ENCODE peak calls at places on chromosomes 16 and 17, in seven cellular contexts. O, M, K, P, Z, I and U are unnamed samples.

GRCh38 chr16:75475420-75475847 is 10.9 kb upstream of the TMEM170A start:
- DNase-seq in O (no peak), M (no peak), K (no peak), P (no peak), Z (no peak), I (no peak), U (no peak)

GRCh38 chr17:32127156-32127897 is 15.0 kb upstream of the RHOT1 start:
- DNase-seq in O (no peak), M (no peak), K (peak), P (peak), Z (peak), I (peak), U (no peak)

GRCh38 chr17:66383353-66383752 is 80.9 kb downstream of the PRKCA start:
- DNase-seq in O (peak), M (no peak), K (no peak), P (no peak), Z (no peak), I (no peak), U (no peak)

GRCh38 chr17:83152745-83153611 is 73.6 kb downstream of the METRNL start:
- DNase-seq in O (no peak), M (no peak), K (no peak), P (no peak), Z (no peak), I (peak), U (no peak)

GRCh38 chr16:58197314-58198012 is 443 bp downstream of the CSNK2A2 start:
- DNase-seq in O (no peak), M (no peak), K (no peak), P (peak), Z (no peak), I (no peak), U (no peak)

GRCh38 chr17:67095803-67096202 is 51.4 kb downstream of the CACNG1 start:
- DNase-seq in O (no peak), M (peak), K (no peak), P (no peak), Z (no peak), I (no peak), U (peak)

GRCh38 chr16:30783280-30784109 is 3.5 kb downstream of the ZNF629 start:
- DNase-seq in O (no peak), M (no peak), K (no peak), P (no peak), Z (no peak), I (no peak), U (no peak)

GRCh38 chr16:57773680-57774295 is 28.5 kb downstream of the KIFC3 start:
- DNase-seq in O (no peak), M (no peak), K (no peak), P (no peak), Z (peak), I (no peak), U (no peak)

GRCh38 chr17:73455050-73455687 is 143.4 kb upstream of the CDC42EP4 start:
- DNase-seq in O (no peak), M (no peak), K (peak), P (no peak), Z (peak), I (no peak), U (no peak)

GRCh38 chr17:15952916-15953865 is 8.3 kb downstream of the ADORA2B start:
- DNase-seq in O (no peak), M (no peak), K (no peak), P (no peak), Z (no peak), I (no peak), U (no peak)

DNA sequence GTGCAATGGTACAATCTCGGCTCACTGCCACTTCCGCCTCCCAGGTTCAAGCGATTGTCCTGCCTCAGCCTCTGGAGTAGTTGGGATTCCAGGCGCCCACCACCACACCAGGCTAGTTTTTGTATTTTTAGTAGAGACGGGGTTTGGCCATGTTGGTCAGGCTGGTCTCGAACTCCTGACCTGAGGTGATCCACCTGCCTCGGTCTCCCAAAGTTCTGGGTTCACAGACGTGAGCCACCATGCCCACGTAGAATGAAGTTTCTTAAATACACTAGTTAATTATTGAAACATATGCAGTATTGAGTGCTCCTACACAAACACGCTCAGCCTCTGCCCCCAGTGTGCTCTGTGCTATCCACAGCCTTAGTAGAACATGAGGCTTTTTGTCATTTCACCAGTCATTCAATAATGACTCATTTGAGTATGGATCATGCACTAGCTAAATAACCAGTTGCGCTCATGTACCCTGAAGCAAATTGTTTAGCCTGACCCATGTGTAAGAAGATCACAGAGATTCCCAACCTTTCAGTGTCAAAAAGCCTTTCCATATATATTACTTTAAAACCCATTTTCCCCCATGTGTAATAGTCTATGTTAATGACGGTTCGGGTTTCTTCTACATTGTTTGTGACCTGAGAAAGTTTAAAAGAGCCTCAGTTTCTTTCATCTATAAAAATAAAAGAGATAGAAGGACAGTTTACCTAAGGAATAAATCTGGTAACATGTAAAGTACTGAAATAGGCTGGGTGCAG is 49.7 kb downstream of the TUBD1 start:
- DNase-seq in O (peak), M (peak), K (peak), P (no peak), Z (peak), I (no peak), U (peak)
- H3K4me3 ChIP-seq in O (no peak), M (peak), K (no peak), P (no peak), Z (no peak), I (peak), U (no peak)

GRCh38 chr16:10944249-10945064 is at the start of gene CLEC16A:
- DNase-seq in O (peak), M (peak), K (peak), P (peak), Z (peak), I (peak), U (peak)
- TF ChIP-seq CTCF in O (no peak), M (no peak), K (no peak), P (peak), Z (no peak), I (peak), U (no peak)

GRCh38 chr16:2007081-2007836 is 2.4 kb downstream of the ZNF598 start:
- DNase-seq in O (no peak), M (no peak), K (no peak), P (no peak), Z (no peak), I (no peak), U (no peak)
- H3K4me3 ChIP-seq in O (peak), M (no peak), K (no peak), P (peak), Z (peak), I (peak), U (no peak)

GRCh38 chr16:76634847-76635697 is 357.9 kb downstream of the CNTNAP4 start:
- DNase-seq in O (no peak), M (no peak), K (no peak), P (no peak), Z (no peak), I (no peak), U (no peak)

DNA sequence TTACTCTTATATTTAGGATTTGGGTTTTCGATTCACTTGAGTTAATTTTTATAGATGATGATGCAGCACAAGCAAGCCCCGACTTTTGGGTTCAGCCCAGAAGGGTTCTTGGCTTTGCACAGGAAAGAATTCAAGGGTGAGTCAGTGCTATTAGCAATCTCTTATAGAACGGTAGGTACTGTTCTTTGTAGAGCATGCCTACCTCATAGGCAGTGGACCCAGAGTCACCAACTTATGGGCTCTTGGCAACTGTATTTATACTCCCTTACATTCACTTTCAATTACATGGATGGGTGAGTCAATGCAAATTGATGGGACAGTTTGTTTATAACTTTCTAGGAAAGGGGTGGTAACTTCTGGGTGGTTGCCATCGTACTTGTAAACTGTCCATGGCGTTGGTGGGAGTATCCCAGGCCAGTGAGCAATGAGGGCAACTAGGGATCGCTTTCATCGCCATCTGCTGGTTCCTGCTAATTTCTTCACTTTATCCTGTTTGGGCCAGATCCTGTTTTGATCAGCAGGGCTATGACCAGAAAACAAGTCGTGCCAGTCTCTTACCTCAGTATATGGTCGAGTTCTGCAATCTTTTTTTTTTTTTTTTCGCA is 362.6 kb downstream of the CNTNAP4 start:
- DNase-seq in O (no peak), M (no peak), K (peak), P (peak), Z (no peak), I (no peak), U (peak)
- TF ChIP-seq CTCF in O (no peak), M (peak), K (no peak), P (peak), Z (no peak), I (no peak), U (peak)

DNA sequence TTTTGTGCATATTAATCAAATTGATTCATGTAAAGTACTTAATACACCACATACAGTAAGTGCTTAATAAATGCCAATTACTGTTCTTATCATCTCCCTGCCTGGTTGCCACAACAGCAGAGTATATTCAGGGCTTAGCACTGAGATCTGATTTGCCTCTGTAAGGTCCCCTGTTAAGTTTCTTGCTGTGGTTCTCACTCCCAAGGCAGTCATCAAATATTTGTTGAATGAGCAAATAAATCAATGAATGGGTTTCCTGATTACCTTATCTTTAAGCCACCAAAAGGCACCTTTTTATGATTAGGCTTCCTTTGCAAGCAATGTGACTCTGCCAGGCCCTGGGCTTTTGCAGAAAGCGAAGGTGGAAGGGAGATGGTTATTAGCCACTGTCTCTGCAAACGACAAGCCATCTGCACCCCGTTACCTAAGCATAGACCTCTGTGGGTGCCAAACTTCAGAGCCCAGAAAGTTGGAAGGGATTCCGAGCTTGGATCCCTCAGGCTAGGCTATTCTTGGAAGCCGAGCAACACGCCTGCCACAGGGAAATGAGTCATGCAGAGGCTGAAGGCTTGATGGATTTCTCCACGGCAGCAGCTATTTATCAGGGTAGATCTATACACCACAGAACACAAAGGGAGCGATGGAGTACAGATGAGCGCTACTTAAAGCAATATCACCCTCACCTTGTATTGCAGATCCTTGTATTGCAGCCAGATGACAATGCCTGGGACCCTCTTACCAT is 102.0 kb downstream of the GRIN2A start:
- DNase-seq in O (peak), M (peak), K (no peak), P (no peak), Z (peak), I (no peak), U (no peak)
- H3K4me3 ChIP-seq in O (no peak), M (no peak), K (no peak), P (no peak), Z (no peak), I (no peak), U (no peak)

GRCh38 chr17:76075364-76076099 is 951 bp downstream of the GALR2 start:
- DNase-seq in O (no peak), M (no peak), K (no peak), P (no peak), Z (no peak), I (no peak), U (no peak)
- TF ChIP-seq CTCF in O (no peak), M (peak), K (no peak), P (no peak), Z (no peak), I (no peak), U (no peak)

DNA sequence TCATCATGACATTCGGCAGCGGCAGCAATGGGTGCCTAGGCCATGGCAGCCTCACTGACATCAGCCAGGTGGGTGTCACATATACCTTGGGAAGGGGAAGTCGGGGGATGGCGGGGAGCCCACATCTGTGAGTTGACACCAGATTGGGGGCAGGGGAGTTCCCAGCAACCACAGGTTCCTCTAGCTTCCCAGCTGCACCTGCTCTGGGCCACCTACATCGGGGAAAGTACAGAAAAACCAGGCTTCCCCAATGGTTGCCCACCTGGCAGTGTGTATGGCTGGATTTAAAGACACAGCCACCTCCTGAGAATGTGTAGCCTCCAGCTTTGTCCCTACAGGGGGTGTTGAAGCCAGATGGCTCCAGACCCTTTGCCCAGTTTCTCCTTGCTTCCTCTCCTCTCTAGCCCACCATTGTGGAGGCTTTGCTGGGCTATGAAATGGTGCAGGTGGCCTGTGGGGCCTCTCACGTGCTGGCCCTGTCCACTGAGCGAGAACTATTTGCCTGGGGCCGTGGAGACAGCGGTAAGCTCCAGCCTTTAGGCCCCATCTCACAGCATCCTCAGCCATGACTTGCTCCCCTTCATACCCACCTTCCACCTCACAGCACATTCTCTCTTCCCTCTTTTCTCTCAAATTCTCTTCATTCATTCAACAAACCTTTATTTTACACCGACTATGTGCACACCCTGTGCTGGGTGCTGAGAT is 5.0 kb upstream of the TRAF4 start:
- DNase-seq in O (no peak), M (no peak), K (no peak), P (peak), Z (no peak), I (peak), U (no peak)
- H3K4me3 ChIP-seq in O (no peak), M (no peak), K (no peak), P (no peak), Z (no peak), I (no peak), U (no peak)

DNA sequence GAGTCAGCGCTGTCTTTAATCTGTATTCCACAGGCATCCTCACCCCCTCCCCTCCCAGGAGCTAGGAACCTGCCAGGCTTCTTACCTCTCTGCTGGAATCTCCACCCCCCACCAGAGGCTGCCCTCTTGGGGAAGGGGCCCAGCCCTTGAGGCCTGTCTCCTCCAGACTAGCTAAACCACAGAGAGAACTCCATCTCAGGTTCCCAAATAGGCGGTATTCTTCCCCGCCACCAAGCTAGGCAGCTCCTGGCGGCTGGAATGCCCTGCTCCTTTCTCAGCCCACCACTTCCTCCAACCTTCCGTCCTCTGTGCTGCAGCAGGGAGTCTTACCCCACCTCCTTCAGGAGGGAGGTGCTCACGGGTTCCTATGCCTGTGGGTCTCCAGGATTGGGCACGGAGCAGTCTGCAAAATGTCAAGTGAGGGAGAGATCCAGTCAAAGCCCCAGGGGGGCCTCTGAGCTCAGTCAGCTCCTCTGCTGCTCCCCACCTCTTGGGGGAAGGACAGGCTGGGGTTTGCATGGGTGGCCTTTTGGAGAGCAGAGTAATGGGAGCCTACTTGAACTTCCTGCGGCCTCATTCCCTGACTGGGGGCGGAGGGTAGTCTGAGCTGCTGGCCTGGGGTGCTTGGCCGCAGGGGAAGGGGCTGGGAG is 55.7 kb downstream of the SREBF1 start:
- DNase-seq in O (no peak), M (peak), K (peak), P (no peak), Z (peak), I (no peak), U (no peak)
- TF ChIP-seq CTCF in O (peak), M (peak), K (no peak), P (no peak), Z (no peak), I (no peak), U (peak)

DNA sequence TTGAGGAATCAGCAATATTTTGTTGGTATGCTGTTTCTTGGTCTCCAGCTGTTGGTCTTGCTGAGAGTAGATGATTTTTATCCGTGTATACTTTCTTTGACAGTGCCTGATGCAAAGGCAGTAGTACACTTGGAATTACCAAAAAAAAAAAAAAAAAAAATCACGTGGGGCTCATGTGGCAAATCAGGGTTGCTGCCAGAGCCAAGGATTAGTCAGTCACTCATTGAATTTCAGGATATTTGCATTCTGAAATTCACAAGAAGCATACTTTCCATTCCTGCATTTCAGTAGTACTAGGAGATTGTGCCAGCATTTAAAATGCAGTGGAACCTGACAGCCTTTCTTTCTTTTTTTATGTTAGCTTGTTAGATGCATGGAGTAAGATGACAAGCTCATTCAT is 58.6 kb downstream of the TANGO6 start:
- DNase-seq in O (peak), M (no peak), K (no peak), P (no peak), Z (no peak), I (no peak), U (no peak)
- H3K4me3 ChIP-seq in O (no peak), M (no peak), K (no peak), P (no peak), Z (no peak), I (no peak), U (no peak)

GRCh38 chr16:88195021-88195581 is 187.7 kb upstream of the ZNF469 start:
- DNase-seq in O (no peak), M (no peak), K (no peak), P (no peak), Z (no peak), I (no peak), U (no peak)

GRCh38 chr16:88196471-88197400 is 186.0 kb upstream of the ZNF469 start:
- DNase-seq in O (no peak), M (no peak), K (no peak), P (no peak), Z (no peak), I (no peak), U (no peak)

GRCh38 chr16:88195911-88196465 is 186.8 kb upstream of the ZNF469 start:
- DNase-seq in O (no peak), M (no peak), K (no peak), P (no peak), Z (no peak), I (no peak), U (no peak)

GRCh38 chr16:88192601-88193000 is 190.2 kb upstream of the ZNF469 start:
- DNase-seq in O (no peak), M (no peak), K (no peak), P (no peak), Z (no peak), I (no peak), U (no peak)

GRCh38 chr16:88194397-88195020 is 188.2 kb upstream of the ZNF469 start:
- DNase-seq in O (no peak), M (no peak), K (peak), P (no peak), Z (no peak), I (no peak), U (peak)
- TF ChIP-seq CTCF in O (no peak), M (no peak), K (peak), P (no peak), Z (no peak), I (no peak), U (peak)